ENCODE peak calls at places on chromosomes 12 and 14, in five cellular contexts. C is mesenchymal stem cell, O is PC-3, G is neural progenitor cell, Z is psoas muscle. U is an unnamed sample.

GRCh38 chr12:13101854-13102375 is 1.6 kb downstream of the GSG1 start:
- DNase-seq in C (peak; percentile 74), O (peak; percentile 88), G (no peak), Z (no peak), U (peak; percentile 22)

GRCh38 chr14:70257526-70257925 is 68.8 kb upstream of the SLC8A3 start:
- DNase-seq in C (no peak), O (peak; percentile 64), G (peak; percentile 36), Z (peak; percentile 32), U (no peak)

GRCh38 chr14:53127151-53127550 is 26.0 kb downstream of the DDHD1 start:
- DNase-seq in C (no peak), O (no peak), G (no peak), Z (no peak), U (no peak)

GRCh38 chr12:113322353-113322752 is 12.6 kb downstream of the SLC8B1 start:
- DNase-seq in C (peak; percentile 81), O (peak; percentile 91), G (no peak), Z (no peak), U (peak; percentile 87)

GRCh38 chr12:128637616-128638606 is 185.8 kb downstream of the SLC15A4 start:
- DNase-seq in C (no peak), O (no peak), G (no peak), Z (no peak), U (no peak)

GRCh38 chr12:94401326-94401725 is 58.3 kb downstream of the CEP83 start:
- DNase-seq in C (no peak), O (no peak), G (no peak), Z (no peak), U (no peak)

GRCh38 chr12:57223191-57224165 is 6.0 kb upstream of the SHMT2 start:
- DNase-seq in C (no peak), O (no peak), G (no peak), Z (no peak), U (no peak)

GRCh38 chr12:98863167-98863566 is 218.1 kb downstream of the APAF1 start:
- DNase-seq in C (no peak), O (no peak), G (peak; percentile 57), Z (no peak), U (no peak)

GRCh38 chr12:9134981-9135628 is 19.4 kb upstream of the A2M start:
- DNase-seq in C (no peak), O (peak; percentile 14), G (no peak), Z (no peak), U (peak; percentile 6)

GRCh38 chr12:110135012-110135411 is 10.9 kb downstream of the IFT81 start:
- DNase-seq in C (peak; percentile 73), O (peak; percentile 44), G (no peak), Z (no peak), U (peak; percentile 66)

GRCh38 chr12:126936181-126936851 is 1330.7 kb upstream of the TMEM132C start:
- DNase-seq in C (no peak), O (peak; percentile 86), G (no peak), Z (peak; percentile 24), U (no peak)

GRCh38 chr12:91507754-91508153 is 325.1 kb upstream of the DCN start:
- DNase-seq in C (peak; percentile 33), O (no peak), G (no peak), Z (no peak), U (peak; percentile 78)

GRCh38 chr14:90561031-90561430 is 164.2 kb downstream of the CALM1 start:
- DNase-seq in C (no peak), O (no peak), G (peak; percentile 33), Z (no peak), U (no peak)

GRCh38 chr12:124443929-124444712 is 123.3 kb downstream of the NCOR2 start:
- DNase-seq in C (peak; percentile 65), O (no peak), G (no peak), Z (no peak), U (peak; percentile 42)

GRCh38 chr12:50217202-50217601 is 50.0 kb upstream of the CERS5 start:
- DNase-seq in C (no peak), O (no peak), G (no peak), Z (no peak), U (no peak)

GRCh38 chr12:22971771-22972191 is 346.8 kb downstream of the ETNK1 start:
- DNase-seq in C (peak; percentile 19), O (no peak), G (no peak), Z (no peak), U (peak; percentile 82)

GRCh38 chr12:4271433-4272013 is 2.0 kb upstream of the CCND2 start:
- DNase-seq in C (peak; percentile 25), O (no peak), G (peak; percentile 73), Z (no peak), U (peak; percentile 27)

GRCh38 chr12:2682301-2683282 is 112.2 kb upstream of the FKBP4 start:
- DNase-seq in C (peak; percentile 62), O (peak; percentile 38), G (peak; percentile 78), Z (no peak), U (peak; percentile 58)

GRCh38 chr14:92759300-92759678 is 10.9 kb upstream of the LGMN start:
- DNase-seq in C (peak; percentile 26), O (peak; percentile 38), G (peak; percentile 26), Z (no peak), U (peak; percentile 40)

GRCh38 chr14:93981316-93981715 is 4.9 kb upstream of the ASB2 start:
- DNase-seq in C (no peak), O (no peak), G (no peak), Z (no peak), U (no peak)

GRCh38 chr12:6095269-6095668 is 29.2 kb downstream of the VWF start:
- DNase-seq in C (no peak), O (no peak), G (no peak), Z (no peak), U (no peak)

GRCh38 chr14:95664546-95664945 is 21.7 kb upstream of the TCL1B start:
- DNase-seq in C (no peak), O (no peak), G (no peak), Z (no peak), U (no peak)

GRCh38 chr14:30779210-30779609 is 95.1 kb upstream of the COCH start:
- DNase-seq in C (peak; percentile 50), O (peak; percentile 89), G (no peak), Z (no peak), U (peak; percentile 38)

GRCh38 chr14:104519721-104520120 is 59.8 kb upstream of the C14orf180 start:
- DNase-seq in C (no peak), O (no peak), G (no peak), Z (no peak), U (no peak)

GRCh38 chr12:52041695-52042123 is 9.5 kb upstream of the NR4A1 start:
- DNase-seq in C (peak; percentile 49), O (no peak), G (peak; percentile 66), Z (no peak), U (peak; percentile 53)

GRCh38 chr14:76848879-76849278 is 22.7 kb downstream of the LRRC74A start:
- DNase-seq in C (no peak), O (peak; percentile 10), G (no peak), Z (no peak), U (no peak)

GRCh38 chr12:16587514-16587913 is 18.4 kb downstream of the LMO3 start:
- DNase-seq in C (no peak), O (no peak), G (no peak), Z (no peak), U (no peak)

GRCh38 chr12:26017484-26018211 is 59.2 kb downstream of the RASSF8 start:
- DNase-seq in C (peak; percentile 45), O (peak; percentile 86), G (peak; percentile 85), Z (no peak), U (peak; percentile 52)

GRCh38 chr12:45302621-45303020 is 86.7 kb downstream of the ANO6 start:
- DNase-seq in C (no peak), O (no peak), G (no peak), Z (no peak), U (no peak)

GRCh38 chr14:51897791-51898190 is 37.4 kb downstream of the GNG2 start:
- DNase-seq in C (no peak), O (no peak), G (no peak), Z (no peak), U (no peak)

GRCh38 chr12:117334098-117334497 is 27.3 kb downstream of the NOS1 start:
- DNase-seq in C (no peak), O (no peak), G (no peak), Z (no peak), U (no peak)

GRCh38 chr14:105473033-105473676 is 1.5 kb upstream of the CRIP2 start:
- DNase-seq in C (no peak), O (peak; percentile 25), G (no peak), Z (no peak), U (no peak)

GRCh38 chr14:104450811-104451401 is 128.7 kb upstream of the C14orf180 start:
- DNase-seq in C (no peak), O (no peak), G (no peak), Z (no peak), U (no peak)

GRCh38 chr14:52553002-52553670 is 500 bp downstream of the GPR137C start:
- DNase-seq in C (peak; percentile 30), O (peak; percentile 28), G (peak; percentile 81), Z (peak; percentile 29), U (peak; percentile 17)

DNA sequence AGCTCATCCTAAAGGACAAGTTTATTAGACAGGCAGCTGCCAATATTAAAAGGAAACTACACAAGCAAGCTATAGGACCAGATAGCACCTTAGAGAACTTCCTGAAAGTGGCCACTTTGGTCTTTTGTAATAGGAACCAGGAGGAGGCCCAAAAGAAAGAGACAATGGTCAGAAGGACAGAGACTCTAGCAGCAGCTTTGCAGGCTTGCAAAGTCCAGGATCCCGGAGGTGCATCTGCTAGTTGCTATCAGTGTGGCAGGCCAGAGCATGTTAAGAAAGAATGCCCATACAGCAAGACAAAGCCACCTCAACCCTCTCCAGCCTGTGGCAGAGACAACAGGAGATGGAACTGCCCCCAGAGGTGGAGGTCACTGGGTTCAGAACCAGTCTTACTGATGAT is 23.4 kb downstream of the APOBEC1 start:
- DNase-seq in C (no peak), O (no peak), G (no peak), Z (no peak), U (no peak)
- H3K4me3 ChIP-seq in C (no peak overlapping the region), O (no peak overlapping the region), G (no peak overlapping the region), Z (no peak overlapping the region), U (no peak overlapping the region)

GRCh38 chr14:20719777-20720176 is 25.9 kb upstream of the EDDM3A start:
- DNase-seq in C (no peak), O (peak; percentile 40), G (no peak), Z (no peak), U (no peak)

GRCh38 chr14:20720741-20721140 is 24.9 kb upstream of the EDDM3A start:
- DNase-seq in C (no peak), O (no peak), G (no peak), Z (no peak), U (no peak)

GRCh38 chr14:20722016-20722415 is 23.7 kb upstream of the EDDM3A start:
- DNase-seq in C (no peak), O (no peak), G (no peak), Z (no peak), U (no peak)

DNA sequence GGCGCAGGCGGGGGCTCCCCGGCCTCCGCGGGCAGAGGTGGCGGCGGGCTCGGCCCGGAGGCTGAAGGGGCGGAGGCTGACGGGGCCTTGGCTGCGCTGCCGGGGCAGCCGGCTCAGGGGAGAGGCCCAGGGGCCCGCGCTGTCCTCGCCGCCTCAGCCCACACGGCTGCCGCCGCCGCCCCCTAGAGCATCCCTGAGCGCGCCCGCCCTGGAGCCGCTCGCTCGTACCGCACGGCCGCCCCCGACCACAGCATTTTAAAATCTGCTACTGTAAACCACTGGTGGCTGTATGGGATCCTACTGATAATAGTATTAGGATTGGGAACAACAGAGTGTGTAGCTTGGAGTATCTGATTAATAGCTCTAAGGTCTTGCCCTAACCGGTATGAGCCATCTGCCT is 22.2 kb upstream of the EDDM3A start:
- DNase-seq in C (no peak), O (no peak), G (no peak), Z (no peak), U (no peak)
- H3K4me3 ChIP-seq in C (peak overlapping the region; percentile 76), O (no peak overlapping the region), G (no peak overlapping the region), Z (no peak overlapping the region), U (no peak overlapping the region)

GRCh38 chr12:111409403-111410228 is 3.9 kb downstream of the SH2B3 start:
- DNase-seq in C (peak; percentile 94), O (no peak), G (no peak), Z (peak; percentile 77), U (peak; percentile 90)
- H3K4me3 ChIP-seq in C (peak overlapping the region; percentile 52), O (no peak overlapping the region), G (no peak overlapping the region), Z (peak overlapping the region; percentile 46), U (peak overlapping the region; percentile 91)

GRCh38 chr14:98233656-98234055 is 1038.3 kb downstream of the BCL11B start:
- DNase-seq in C (no peak), O (no peak), G (peak; percentile 70), Z (no peak), U (no peak)
- H3K4me3 ChIP-seq in C (no peak overlapping the region), O (no peak overlapping the region), G (no peak overlapping the region), Z (no peak overlapping the region), U (no peak overlapping the region)

U was measured in choroid plexus epithelial cell.